ENCODE peak calls at places on chromosomes 12 and 14, in five cellular contexts. One of them, this sample, is unnamed.

GRCh38 chr14:22471545-22472121 is 117.4 kb downstream of the DAD1 start:
- DNase-seq in adipocyte: peak; percentile 7
- DNase-seq in DMS153: no peak
- DNase-seq in MM.1S: no peak
- DNase-seq in naive thymus-derived CD4-positive, alpha-beta T cell: no peak
- DNase-seq in this sample: no peak

GRCh38 chr12:45415393-45415817 is 199.5 kb downstream of the ANO6 start:
- DNase-seq in MM.1S: no peak
- DNase-seq in naive thymus-derived CD4-positive, alpha-beta T cell: no peak
- DNase-seq in DMS153: no peak
- DNase-seq in adipocyte: peak; percentile 95
- DNase-seq in this sample: no peak

GRCh38 chr12:131533139-131533538 is 177.8 kb upstream of the SFSWAP start:
- DNase-seq in naive thymus-derived CD4-positive, alpha-beta T cell: no peak
- DNase-seq in adipocyte: no peak
- DNase-seq in DMS153: no peak
- DNase-seq in MM.1S: no peak
- DNase-seq in this sample: no peak

GRCh38 chr12:92503977-92504966 is 198.5 kb upstream of the PLEKHG7 start:
- DNase-seq in MM.1S: no peak
- DNase-seq in naive thymus-derived CD4-positive, alpha-beta T cell: no peak
- DNase-seq in DMS153: no peak
- DNase-seq in adipocyte: no peak
- DNase-seq in this sample: no peak

GRCh38 chr12:49345048-49345839 is 1.4 kb upstream of the DNAJC22 start:
- DNase-seq in MM.1S: no peak
- DNase-seq in DMS153: no peak
- DNase-seq in naive thymus-derived CD4-positive, alpha-beta T cell: no peak
- DNase-seq in adipocyte: peak; percentile 66
- DNase-seq in this sample: no peak

GRCh38 chr14:70073924-70074566 is 114.7 kb downstream of the SLC8A3 start:
- DNase-seq in DMS153: peak; percentile 62
- DNase-seq in MM.1S: peak; percentile 53
- DNase-seq in adipocyte: peak; percentile 45
- DNase-seq in naive thymus-derived CD4-positive, alpha-beta T cell: no peak
- DNase-seq in this sample: peak; percentile 5

GRCh38 chr12:110278137-110278536 is 2.9 kb upstream of the ATP2A2 start:
- DNase-seq in adipocyte: no peak
- DNase-seq in DMS153: no peak
- DNase-seq in naive thymus-derived CD4-positive, alpha-beta T cell: no peak
- DNase-seq in MM.1S: no peak
- DNase-seq in this sample: no peak

GRCh38 chr14:53055003-53055402 is 98.1 kb downstream of the DDHD1 start:
- DNase-seq in MM.1S: peak; percentile 18
- DNase-seq in DMS153: peak; percentile 4
- DNase-seq in adipocyte: peak; percentile 87
- DNase-seq in naive thymus-derived CD4-positive, alpha-beta T cell: peak; percentile 11
- DNase-seq in this sample: no peak

GRCh38 chr12:64990991-64991570 is 130.0 kb downstream of the WIF1 start:
- DNase-seq in DMS153: no peak
- DNase-seq in adipocyte: no peak
- DNase-seq in naive thymus-derived CD4-positive, alpha-beta T cell: no peak
- DNase-seq in MM.1S: peak; percentile 9
- DNase-seq in this sample: no peak

GRCh38 chr12:64180951-64181350 is 41.1 kb downstream of the KICS2 start:
- DNase-seq in DMS153: no peak
- DNase-seq in naive thymus-derived CD4-positive, alpha-beta T cell: no peak
- DNase-seq in adipocyte: peak; percentile 63
- DNase-seq in MM.1S: no peak
- DNase-seq in this sample: no peak

GRCh38 chr12:4736048-4736447 is 15.8 kb downstream of the GALNT8 start:
- DNase-seq in adipocyte: no peak
- DNase-seq in naive thymus-derived CD4-positive, alpha-beta T cell: no peak
- DNase-seq in MM.1S: no peak
- DNase-seq in DMS153: no peak
- DNase-seq in this sample: no peak

GRCh38 chr12:84983289-84983688 is 52.8 kb downstream of the TSPAN19 start:
- DNase-seq in MM.1S: no peak
- DNase-seq in naive thymus-derived CD4-positive, alpha-beta T cell: no peak
- DNase-seq in adipocyte: no peak
- DNase-seq in DMS153: no peak
- DNase-seq in this sample: no peak

GRCh38 chr12:66048218-66048842 is 82.2 kb downstream of the LLPH start:
- DNase-seq in MM.1S: no peak
- DNase-seq in adipocyte: no peak
- DNase-seq in DMS153: no peak
- DNase-seq in naive thymus-derived CD4-positive, alpha-beta T cell: no peak
- DNase-seq in this sample: no peak

GRCh38 chr12:67910360-67911292 is 78.6 kb upstream of the IFNG-AS1 start:
- DNase-seq in DMS153: no peak
- DNase-seq in MM.1S: no peak
- DNase-seq in adipocyte: peak; percentile 64
- DNase-seq in naive thymus-derived CD4-positive, alpha-beta T cell: no peak
- DNase-seq in this sample: no peak

GRCh38 chr12:122965356-122965755 is 907 bp downstream of the ABCB9 start:
- DNase-seq in adipocyte: no peak
- DNase-seq in MM.1S: no peak
- DNase-seq in DMS153: no peak
- DNase-seq in naive thymus-derived CD4-positive, alpha-beta T cell: no peak
- DNase-seq in this sample: no peak

GRCh38 chr14:105485720-105486332 is 860 bp upstream of the CRIP1 start:
- DNase-seq in adipocyte: no peak
- DNase-seq in naive thymus-derived CD4-positive, alpha-beta T cell: no peak
- DNase-seq in DMS153: peak; percentile 12
- DNase-seq in MM.1S: no peak
- DNase-seq in this sample: no peak

GRCh38 chr14:90894241-90894640 is 78.0 kb upstream of the TTC7B start:
- DNase-seq in MM.1S: no peak
- DNase-seq in adipocyte: no peak
- DNase-seq in naive thymus-derived CD4-positive, alpha-beta T cell: no peak
- DNase-seq in DMS153: no peak
- DNase-seq in this sample: no peak

This sample was measured in activated T-cell treated with anti-CD3 and anti-CD28 coated beads for 4 hours.